ENCODE peak calls at places on chromosomes 12 and 14, in eight cellular contexts. V, A, Z, T, O, G, L and N are unnamed samples.

GRCh38 chr14:77043177-77043983 is 14.9 kb upstream of the IRF2BPL start:
- DNase-seq in O (no peak), G (no peak), V (no peak), A (peak), L (peak), T (peak), Z (peak), N (peak)

GRCh38 chr12:19954163-19954562 is 414.2 kb upstream of the PDE3A start:
- DNase-seq in L (no peak), T (no peak), O (no peak), G (no peak), A (no peak), V (no peak), Z (no peak), N (no peak)

GRCh38 chr12:16327963-16328362 is 19.5 kb upstream of the MGST1 start:
- DNase-seq in V (no peak), L (no peak), G (no peak), A (no peak), O (no peak), Z (no peak), T (no peak), N (no peak)

GRCh38 chr12:128707488-128707887 is 116.3 kb downstream of the SLC15A4 start:
- DNase-seq in O (no peak), Z (no peak), G (no peak), T (no peak), L (no peak), A (no peak), V (no peak), N (no peak)

GRCh38 chr14:22533057-22533704 is 55.8 kb downstream of the DAD1 start:
- DNase-seq in V (no peak), O (no peak), L (no peak), G (no peak), A (no peak), T (no peak), Z (no peak), N (peak)

GRCh38 chr14:53696217-53696965 is 260.2 kb downstream of the BMP4 start:
- DNase-seq in T (peak), L (peak), A (no peak), G (no peak), V (no peak), Z (peak), O (no peak), N (no peak)

GRCh38 chr14:29842228-29842627 is 85.4 kb downstream of the PRKD1 start:
- DNase-seq in G (no peak), L (no peak), V (no peak), Z (no peak), T (no peak), A (no peak), O (no peak), N (no peak)

GRCh38 chr14:89660183-89660582 is 243.2 kb upstream of the FOXN3 start:
- DNase-seq in L (peak), G (no peak), V (peak), A (no peak), O (no peak), T (peak), Z (no peak), N (no peak)

GRCh38 chr12:55009171-55009570 is 10.6 kb upstream of the NEUROD4 start:
- DNase-seq in O (no peak), G (no peak), L (no peak), V (no peak), T (no peak), A (no peak), Z (no peak), N (no peak)

GRCh38 chr14:69318241-69318640 is 58.3 kb downstream of the GALNT16 start:
- DNase-seq in V (no peak), A (no peak), L (no peak), T (no peak), O (no peak), Z (no peak), G (no peak), N (peak)

GRCh38 chr12:89417246-89417977 is 65.1 kb upstream of the DUSP6 start:
- DNase-seq in O (no peak), Z (peak), L (peak), V (no peak), A (no peak), T (peak), G (no peak), N (no peak)

GRCh38 chr14:91409991-91410401 is 7.6 kb downstream of the CCDC88C start:
- DNase-seq in V (no peak), L (no peak), G (no peak), A (no peak), T (no peak), Z (no peak), O (no peak), N (no peak)

GRCh38 chr14:93128785-93129459 is 13.2 kb upstream of the ITPK1 start:
- DNase-seq in G (no peak), Z (no peak), V (no peak), A (no peak), O (no peak), L (no peak), T (peak), N (no peak)

GRCh38 chr12:131046813-131047788 is 93.4 kb downstream of the ADGRD1 start:
- DNase-seq in A (no peak), Z (no peak), G (no peak), L (no peak), V (no peak), T (no peak), O (no peak), N (peak)

GRCh38 chr14:91732859-91733477 is 1.1 kb upstream of the CATSPERB start:
- DNase-seq in T (no peak), G (no peak), Z (no peak), A (no peak), O (no peak), L (no peak), V (no peak), N (no peak)

GRCh38 chr14:73924337-73924736 is 25.6 kb downstream of the FAM161B start:
- DNase-seq in V (no peak), T (no peak), A (no peak), G (no peak), Z (no peak), O (no peak), L (no peak), N (no peak)

GRCh38 chr12:77406131-77406905 is 340.9 kb upstream of the E2F7 start:
- DNase-seq in Z (no peak), A (no peak), V (no peak), T (no peak), L (no peak), G (no peak), O (no peak), N (no peak)

GRCh38 chr12:77401480-77402105 is 336.2 kb upstream of the E2F7 start:
- DNase-seq in O (no peak), V (no peak), T (no peak), L (no peak), Z (no peak), G (no peak), A (no peak), N (no peak)

GRCh38 chr12:77401062-77401461 is 335.7 kb upstream of the E2F7 start:
- DNase-seq in A (no peak), V (no peak), L (no peak), Z (peak), O (no peak), T (no peak), G (no peak), N (no peak)

GRCh38 chr12:77407951-77408350 is 342.6 kb upstream of the E2F7 start:
- DNase-seq in A (no peak), L (no peak), O (no peak), G (no peak), Z (no peak), T (no peak), V (no peak), N (no peak)

GRCh38 chr12:77402726-77403125 is 337.4 kb upstream of the E2F7 start:
- DNase-seq in Z (no peak), V (no peak), G (no peak), A (no peak), T (peak), L (peak), O (no peak), N (no peak)
- H3K4me3 ChIP-seq in Z (no peak), V (no peak), G (no peak), A (no peak), T (no peak), L (no peak), O (no peak), N (no peak)

GRCh38 chr14:98782062-98782461 is 489.9 kb downstream of the BCL11B start:
- DNase-seq in L (no peak), O (no peak), V (no peak), A (no peak), G (no peak), T (no peak), Z (no peak), N (no peak)
- H3K9ac ChIP-seq in L (no peak), O (no peak), V (no peak), A (no peak), G (no peak), T (no peak), Z (no peak), N (no peak)

DNA sequence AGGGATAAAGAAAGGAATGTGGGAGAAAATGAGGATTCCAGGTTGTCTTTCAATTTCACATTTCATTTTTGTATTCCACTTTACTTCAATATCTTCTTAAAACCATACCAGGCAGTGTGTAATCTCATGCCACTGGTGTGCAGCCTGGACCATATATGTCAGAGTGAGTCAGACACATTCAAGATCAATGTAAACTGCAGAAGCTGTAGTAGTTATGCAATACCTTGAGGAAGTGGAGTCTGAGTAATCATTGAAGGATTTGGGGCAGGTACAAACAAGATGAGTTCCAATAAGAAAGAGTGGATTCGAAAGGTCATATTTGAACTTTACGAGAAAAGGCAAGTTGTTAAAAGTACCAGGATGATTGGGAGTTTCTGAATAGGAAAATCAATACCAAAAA is 14.1 kb downstream of the PLCZ1 start:
- DNase-seq in T (peak), L (peak), Z (peak), V (no peak), A (no peak), O (no peak), G (no peak), N (no peak)
- H3K4me3 ChIP-seq in T (no peak), L (no peak), Z (no peak), V (no peak), A (no peak), O (no peak), G (no peak), N (no peak)

DNA sequence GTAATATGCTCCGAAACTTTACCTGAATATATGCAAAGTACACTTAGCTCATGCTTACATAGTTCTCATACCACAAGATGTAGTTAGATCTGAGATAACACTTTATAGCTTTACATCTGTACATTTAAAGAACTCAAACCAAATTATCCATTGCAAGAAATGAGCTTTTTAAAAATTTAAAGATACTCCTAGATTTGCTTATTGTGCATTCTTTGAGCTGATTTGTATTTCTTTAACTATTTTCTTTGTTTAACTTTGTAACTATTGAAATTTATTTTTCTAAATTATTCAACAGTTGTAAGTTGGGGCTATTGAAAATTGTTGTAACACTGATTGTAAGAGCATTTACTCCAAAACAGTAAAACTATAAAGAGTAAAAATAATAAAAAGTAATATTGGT is 340.2 kb upstream of the NOVA1 start:
- DNase-seq in O (no peak), V (no peak), G (no peak), T (no peak), A (no peak), L (no peak), Z (no peak), N (no peak)
- H3K9ac ChIP-seq in O (no peak), V (no peak), G (no peak), T (no peak), A (no peak), L (no peak), Z (no peak), N (no peak)

GRCh38 chr12:108047130-108047550 is 81.9 kb upstream of the WSCD2 start:
- DNase-seq in A (no peak), Z (no peak), V (no peak), O (no peak), T (peak), G (no peak), L (no peak), N (no peak)
- H3K4me3 ChIP-seq in A (no peak), Z (no peak), V (no peak), O (no peak), T (peak), G (no peak), L (no peak), N (no peak)

DNA sequence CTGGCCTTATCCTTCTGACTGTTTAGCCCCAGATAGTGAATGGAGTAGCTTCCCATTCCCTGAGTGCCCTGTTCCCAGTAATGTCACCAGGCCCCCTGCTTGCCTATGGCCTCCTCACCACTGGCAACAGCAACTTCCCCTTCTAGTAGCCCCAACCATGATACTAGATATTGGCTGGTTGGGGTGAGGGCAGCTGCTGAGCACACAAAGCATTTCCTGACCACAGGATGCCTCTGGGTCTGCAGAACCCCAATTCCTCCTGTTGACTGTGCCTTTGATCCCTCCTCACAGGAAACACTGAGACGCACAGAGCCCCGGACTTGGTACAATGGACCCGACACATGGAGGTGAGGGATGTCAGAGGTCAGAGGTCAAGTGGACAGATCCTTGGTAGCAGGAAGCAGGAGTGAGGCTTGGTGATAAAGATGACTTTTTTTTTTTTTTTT is 597 bp downstream of the SOAT2 start:
- DNase-seq in V (no peak), O (no peak), G (no peak), A (peak), T (no peak), L (no peak), Z (no peak), N (no peak)
- H3K9ac ChIP-seq in V (no peak), O (no peak), G (no peak), A (no peak), T (no peak), L (no peak), Z (no peak), N (no peak)

GRCh38 chr12:71746983-71747611 is 7.6 kb upstream of the RAB21 start:
- DNase-seq in V (peak), O (no peak), Z (peak), L (peak), G (peak), A (peak), T (peak), N (peak)
- H3K4me3 ChIP-seq in V (no peak), O (no peak), Z (no peak), L (no peak), G (no peak), A (no peak), T (no peak), N (no peak)